ENCODE peak calls at places on chromosome 9, in ten cellular contexts. N is heart left ventricle; Q is CD8-positive, alpha-beta memory T cell; L is SJSA1; U is tibial artery; D is mesenchymal stem cell; Y is astrocyte; B is colonic mucosa; V is hepatocyte; S is psoas muscle. F is an unnamed sample.
A peak's percentile ranks its signal among the peaks of the same experiment; 100 is the strongest.

GRCh38 chr9:105187781-105188180 is 56.7 kb upstream of the SLC44A1 start:
- DNase-seq in N (no peak), Q (no peak), L (no peak), U (no peak), D (peak; percentile 40), Y (peak; percentile 85), B (no peak), V (no peak), S (no peak), F (peak; percentile 88)

GRCh38 chr9:137224850-137225694 is at the start of gene CYSRT1:
- DNase-seq in N (no peak), Q (no peak), L (no peak), U (no peak), D (no peak), Y (no peak), B (peak; percentile 49), V (no peak), S (no peak), F (no peak)

GRCh38 chr9:86354882-86355399 is 731 bp upstream of the TUT7 start:
- DNase-seq in N (no peak), Q (no peak), L (no peak), U (no peak), D (no peak), Y (peak; percentile 7), B (no peak), V (no peak), S (no peak), F (no peak)

GRCh38 chr9:26579047-26579446 is 313.6 kb downstream of the CAAP1 start:
- DNase-seq in N (no peak), Q (no peak), L (no peak), U (no peak), D (no peak), Y (no peak), B (no peak), V (no peak), S (no peak), F (no peak)

GRCh38 chr9:20496328-20496727 is 126.0 kb downstream of the MLLT3 start:
- DNase-seq in N (no peak), Q (no peak), L (no peak), U (no peak), D (peak; percentile 9), Y (no peak), B (no peak), V (no peak), S (no peak), F (no peak)

GRCh38 chr9:93830224-93830596 is 124.9 kb downstream of the BARX1 start:
- DNase-seq in N (peak; percentile 13), Q (no peak), L (no peak), U (no peak), D (no peak), Y (no peak), B (no peak), V (peak; percentile 2), S (peak; percentile 42), F (no peak)

GRCh38 chr9:26779072-26779471 is 113.5 kb downstream of the CAAP1 start:
- DNase-seq in N (no peak), Q (no peak), L (no peak), U (no peak), D (no peak), Y (no peak), B (no peak), V (no peak), S (no peak), F (peak; percentile 54)

GRCh38 chr9:89563511-89564256 is 41.1 kb upstream of the GADD45G start:
- DNase-seq in N (no peak), Q (no peak), L (no peak), U (no peak), D (no peak), Y (no peak), B (no peak), V (no peak), S (no peak), F (no peak)

GRCh38 chr9:87259543-87259942 is 238.1 kb upstream of the DAPK1 start:
- DNase-seq in N (no peak), Q (no peak), L (no peak), U (no peak), D (no peak), Y (no peak), B (no peak), V (no peak), S (no peak), F (peak; percentile 74)

GRCh38 chr9:135739271-135740220 is 37.6 kb downstream of the KCNT1 start:
- DNase-seq in N (no peak), Q (no peak), L (no peak), U (no peak), D (no peak), Y (no peak), B (no peak), V (no peak), S (no peak), F (no peak)

GRCh38 chr9:89890326-89890980 is 285.6 kb downstream of the GADD45G start:
- DNase-seq in N (no peak), Q (no peak), L (no peak), U (no peak), D (no peak), Y (no peak), B (no peak), V (no peak), S (no peak), F (no peak)

DNA sequence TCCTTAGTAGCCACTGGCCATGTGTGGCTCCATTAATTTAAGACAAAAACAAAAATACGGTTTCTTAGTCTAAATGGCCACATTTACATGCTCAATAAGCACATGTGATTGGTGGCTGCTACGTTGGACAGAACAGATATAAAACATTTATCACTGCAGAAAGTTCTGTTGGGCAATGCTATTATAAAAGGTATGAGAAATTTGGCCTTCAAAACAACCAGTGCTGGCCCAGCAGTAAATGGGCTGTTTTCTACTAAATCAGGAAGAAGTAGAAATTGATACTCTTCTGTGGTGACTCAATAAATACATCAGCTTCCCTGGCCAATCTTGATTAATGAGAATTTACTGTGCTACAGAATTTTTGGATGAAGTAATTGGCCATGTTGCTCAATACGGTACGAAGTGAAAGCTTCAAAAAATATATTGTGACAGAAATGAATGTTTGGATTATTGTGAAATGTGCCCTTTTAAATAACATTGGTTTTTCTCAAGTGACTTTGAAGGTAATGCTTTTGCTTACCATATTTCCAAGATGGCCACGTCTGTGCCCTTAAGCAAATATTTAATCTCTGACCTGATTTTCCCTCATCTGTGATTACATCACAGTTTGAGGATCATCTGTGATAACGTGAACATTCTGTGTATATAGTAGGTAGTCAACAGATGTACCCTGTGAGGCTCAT is 4.2 kb downstream of the DNAJA1 start:
- DNase-seq in N (no peak), Q (no peak), L (no peak), U (no peak), D (peak; percentile 61), Y (peak; percentile 32), B (no peak), V (no peak), S (no peak), F (peak; percentile 95)
- H3K4me1 ChIP-seq in N (peaks cover 48% of the 10 kb centered on the region), Q (peaks cover 41% of the 10 kb centered on the region), L (peaks cover 2% of the 10 kb centered on the region), U (peaks cover 8% of the 10 kb centered on the region), D (peaks cover 6% of the 10 kb centered on the region), Y (peaks cover 14% of the 10 kb centered on the region), B (peaks cover 5% of the 10 kb centered on the region), V (peaks cover 44% of the 10 kb centered on the region), S (peaks cover 42% of the 10 kb centered on the region), F (peaks cover 53% of the 10 kb centered on the region)

DNA sequence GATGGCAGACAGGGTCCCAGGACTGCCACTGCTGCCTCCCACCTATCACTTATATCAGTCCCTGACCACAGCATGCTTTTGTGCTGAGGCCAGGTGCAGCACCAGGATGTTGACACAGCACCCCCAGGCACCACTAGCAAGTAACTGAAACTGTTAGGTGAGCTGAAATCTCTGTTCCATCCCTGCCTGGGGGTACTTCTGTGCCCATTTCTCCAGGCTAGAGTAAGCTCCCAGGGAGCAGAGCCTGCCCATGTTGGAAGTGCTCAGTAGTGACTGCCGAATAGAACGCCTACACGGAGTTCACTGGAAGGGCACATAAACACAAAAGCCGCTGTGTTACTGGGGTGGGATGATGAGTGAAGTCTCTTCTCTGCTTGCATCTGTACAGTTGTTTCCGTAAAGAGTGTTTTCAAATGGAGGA is 42.9 kb downstream of the POLR1E start:
- DNase-seq in N (no peak), Q (no peak), L (no peak), U (no peak), D (no peak), Y (peak; percentile 30), B (no peak), V (no peak), S (no peak), F (no peak)
- H3K36me3 ChIP-seq in N (no peaks in the 10 kb centered on the region), Q (no peaks in the 10 kb centered on the region), L (no peaks in the 10 kb centered on the region), U (peaks cover 62% of the 10 kb centered on the region), D (peaks cover 30% of the 10 kb centered on the region), Y (peaks cover 4% of the 10 kb centered on the region), B (no peaks in the 10 kb centered on the region), V (no peaks in the 10 kb centered on the region), S (peaks cover 92% of the 10 kb centered on the region), F (peaks cover 59% of the 10 kb centered on the region)

DNA sequence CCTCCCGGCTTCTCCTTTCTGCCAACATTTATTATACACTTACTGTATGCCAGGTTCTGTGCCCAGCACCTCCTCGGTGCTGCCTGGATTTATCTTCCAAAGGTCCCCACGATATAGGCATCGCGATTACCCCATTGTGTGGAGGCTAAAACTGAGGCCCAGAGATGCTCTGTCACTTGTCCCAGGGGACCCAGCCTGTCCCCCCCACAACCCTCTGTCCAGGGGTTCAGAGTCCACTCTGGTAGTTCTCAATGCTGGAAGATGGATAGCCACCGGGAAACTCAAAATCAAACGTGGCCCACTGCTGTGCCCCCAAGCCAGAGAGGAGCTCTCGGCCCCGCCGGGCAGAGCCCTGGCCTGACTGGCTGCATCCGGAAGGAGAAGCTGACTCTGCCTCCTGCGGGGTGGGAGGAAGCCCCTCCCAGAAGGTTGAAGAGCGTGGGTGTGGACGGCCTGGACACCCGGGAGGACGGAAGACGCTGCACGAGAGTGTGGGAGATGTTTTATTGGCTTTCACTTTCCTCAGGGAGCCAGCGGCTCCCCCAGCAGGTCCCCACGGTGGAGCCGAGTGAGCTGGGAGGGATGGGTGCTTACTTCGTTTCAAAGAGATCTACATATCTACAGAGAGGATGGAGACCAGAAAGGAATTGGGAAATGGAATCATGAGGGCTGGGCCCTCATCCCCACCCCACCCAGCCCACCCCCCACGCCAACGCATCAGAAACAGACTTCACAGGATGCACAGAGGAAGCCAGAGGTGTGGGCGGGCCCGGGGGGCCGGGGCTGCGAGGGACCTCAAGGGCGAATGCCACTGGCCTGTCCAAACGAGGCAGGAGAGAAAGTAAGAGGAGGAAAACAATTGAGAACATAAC is 32.4 kb downstream of the FAM163B start:
- DNase-seq in N (no peak), Q (no peak), L (no peak), U (no peak), D (no peak), Y (no peak), B (no peak), V (no peak), S (no peak), F (no peak)
- H3K27me3 ChIP-seq in N (no peaks in the 10 kb centered on the region), Q (no peaks in the 10 kb centered on the region), L (peaks cover 17% of the 10 kb centered on the region), U (no peaks in the 10 kb centered on the region), D (peaks cover 63% of the 10 kb centered on the region), Y (peaks cover 8% of the 10 kb centered on the region), B (no peaks in the 10 kb centered on the region), V (no peaks in the 10 kb centered on the region), S (no peaks in the 10 kb centered on the region), F (peaks cover 52% of the 10 kb centered on the region)

DNA sequence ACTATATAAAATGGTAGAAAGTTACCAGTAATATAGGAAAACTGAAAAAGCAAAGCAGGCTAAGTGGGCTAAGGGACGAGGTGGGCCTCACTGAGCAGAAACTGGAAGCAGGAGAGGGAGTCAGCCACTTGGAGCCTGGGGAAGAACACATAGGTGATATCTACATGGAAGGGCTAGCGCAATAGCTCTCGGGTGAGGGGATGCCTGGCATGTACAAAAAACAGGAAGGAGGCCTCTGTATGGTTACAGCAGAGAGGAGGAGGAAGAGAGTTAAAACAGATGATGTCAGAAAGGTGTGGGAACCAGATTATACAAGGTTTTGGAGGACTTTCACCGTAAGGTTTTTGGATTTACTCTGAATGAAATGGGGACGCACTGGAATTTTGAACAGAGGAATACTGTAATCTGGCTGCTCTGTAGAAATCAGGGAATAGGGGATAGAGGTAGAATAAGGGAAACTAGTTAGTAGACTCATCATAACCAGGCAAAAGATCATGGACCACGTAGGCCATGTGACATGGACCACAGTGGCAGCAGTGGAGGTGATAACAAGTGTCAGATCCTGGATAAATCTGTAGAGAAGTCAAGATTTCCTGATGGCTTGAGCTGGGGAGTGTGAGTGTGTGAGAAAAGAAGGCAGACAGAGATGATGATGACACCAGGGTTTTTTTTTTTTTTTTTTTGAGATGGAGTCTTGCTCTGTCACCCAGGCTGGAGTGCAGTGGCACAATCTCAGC is 52.6 kb downstream of the FNBP1 start:
- DNase-seq in N (no peak), Q (peak; percentile 56), L (no peak), U (no peak), D (peak; percentile 78), Y (no peak), B (no peak), V (no peak), S (no peak), F (peak; percentile 32)
- H3K4me1 ChIP-seq in N (peaks cover 7% of the 10 kb centered on the region), Q (peaks cover 59% of the 10 kb centered on the region), L (peaks cover 62% of the 10 kb centered on the region), U (peaks cover 14% of the 10 kb centered on the region), D (peaks cover 7% of the 10 kb centered on the region), Y (peaks cover 19% of the 10 kb centered on the region), B (no peaks in the 10 kb centered on the region), V (peaks cover 12% of the 10 kb centered on the region), S (peaks cover 16% of the 10 kb centered on the region), F (peaks cover 24% of the 10 kb centered on the region)

F was measured in adipocyte.